ENCODE peak calls at places on chromosomes 12 and 14, in ten cellular contexts. One of them, this sample, is unnamed.
A peak's percentile ranks its signal among the peaks of the same experiment; 100 is the strongest.

GRCh38 chr14:73973497-73973896 is 23.4 kb downstream of the COQ6 start:
- DNase-seq in left ventricle myocardium inferior: no peak
- DNase-seq in T follicular helper cell: no peak
- DNase-seq in pancreas: no peak
- DNase-seq in activated T-cell treated with anti-CD3 and anti-CD28 coated beads, Interleukin-2, amount 50 U/mL, for 1 hour: no peak
- DNase-seq in GM04504: no peak
- DNase-seq in KBM-7: no peak
- DNase-seq in iPS DF 19.7: no peak
- DNase-seq in uterus: no peak
- DNase-seq in stimulated activated CD4-positive, alpha-beta T cell treated with anti-CD3 and anti-CD28 coated beads, Interleukin-4, amount 100 ng/mL, for 48 hours: no peak
- DNase-seq in this sample: no peak

GRCh38 chr14:96634481-96634880 is 132.3 kb downstream of the PAPOLA start:
- DNase-seq in T follicular helper cell: no peak
- DNase-seq in pancreas: no peak
- DNase-seq in stimulated activated CD4-positive, alpha-beta T cell treated with anti-CD3 and anti-CD28 coated beads, Interleukin-4, amount 100 ng/mL, for 48 hours: no peak
- DNase-seq in KBM-7: no peak
- DNase-seq in uterus: no peak
- DNase-seq in left ventricle myocardium inferior: no peak
- DNase-seq in GM04504: no peak
- DNase-seq in iPS DF 19.7: no peak
- DNase-seq in activated T-cell treated with anti-CD3 and anti-CD28 coated beads, Interleukin-2, amount 50 U/mL, for 1 hour: no peak
- DNase-seq in this sample: no peak

GRCh38 chr12:101501410-101502045 is 26.4 kb downstream of the SPIC start:
- DNase-seq in left ventricle myocardium inferior: no peak
- DNase-seq in stimulated activated CD4-positive, alpha-beta T cell treated with anti-CD3 and anti-CD28 coated beads, Interleukin-4, amount 100 ng/mL, for 48 hours: no peak
- DNase-seq in KBM-7: no peak
- DNase-seq in iPS DF 19.7: no peak
- DNase-seq in GM04504: no peak
- DNase-seq in activated T-cell treated with anti-CD3 and anti-CD28 coated beads, Interleukin-2, amount 50 U/mL, for 1 hour: no peak
- DNase-seq in uterus: no peak
- DNase-seq in pancreas: no peak
- DNase-seq in T follicular helper cell: no peak
- DNase-seq in this sample: no peak

GRCh38 chr14:29926701-29927595 is 699 bp downstream of the PRKD1 start:
- DNase-seq in KBM-7: peak; percentile 20
- DNase-seq in GM04504: no peak
- DNase-seq in activated T-cell treated with anti-CD3 and anti-CD28 coated beads, Interleukin-2, amount 50 U/mL, for 1 hour: no peak
- DNase-seq in uterus: peak; percentile 40
- DNase-seq in stimulated activated CD4-positive, alpha-beta T cell treated with anti-CD3 and anti-CD28 coated beads, Interleukin-4, amount 100 ng/mL, for 48 hours: no peak
- DNase-seq in left ventricle myocardium inferior: peak; percentile 49
- DNase-seq in iPS DF 19.7: no peak
- DNase-seq in T follicular helper cell: no peak
- DNase-seq in pancreas: peak; percentile 87
- DNase-seq in this sample: peak; percentile 35

GRCh38 chr12:1351926-1352325 is 242.5 kb downstream of the FBXL14 start:
- DNase-seq in uterus: no peak
- DNase-seq in iPS DF 19.7: no peak
- DNase-seq in stimulated activated CD4-positive, alpha-beta T cell treated with anti-CD3 and anti-CD28 coated beads, Interleukin-4, amount 100 ng/mL, for 48 hours: no peak
- DNase-seq in left ventricle myocardium inferior: no peak
- DNase-seq in GM04504: no peak
- DNase-seq in KBM-7: no peak
- DNase-seq in T follicular helper cell: no peak
- DNase-seq in pancreas: no peak
- DNase-seq in activated T-cell treated with anti-CD3 and anti-CD28 coated beads, Interleukin-2, amount 50 U/mL, for 1 hour: no peak
- DNase-seq in this sample: no peak

GRCh38 chr12:122687091-122687490 is 16.1 kb downstream of the HCAR2 start:
- DNase-seq in iPS DF 19.7: no peak
- DNase-seq in KBM-7: no peak
- DNase-seq in GM04504: no peak
- DNase-seq in uterus: no peak
- DNase-seq in activated T-cell treated with anti-CD3 and anti-CD28 coated beads, Interleukin-2, amount 50 U/mL, for 1 hour: no peak
- DNase-seq in stimulated activated CD4-positive, alpha-beta T cell treated with anti-CD3 and anti-CD28 coated beads, Interleukin-4, amount 100 ng/mL, for 48 hours: no peak
- DNase-seq in pancreas: no peak
- DNase-seq in left ventricle myocardium inferior: no peak
- DNase-seq in T follicular helper cell: no peak
- DNase-seq in this sample: no peak

GRCh38 chr14:95561001-95561412 is 26.2 kb downstream of the GLRX5 start:
- DNase-seq in iPS DF 19.7: peak; percentile 65
- DNase-seq in KBM-7: peak; percentile 88
- DNase-seq in activated T-cell treated with anti-CD3 and anti-CD28 coated beads, Interleukin-2, amount 50 U/mL, for 1 hour: peak; percentile 81
- DNase-seq in pancreas: peak; percentile 96
- DNase-seq in left ventricle myocardium inferior: peak; percentile 78
- DNase-seq in stimulated activated CD4-positive, alpha-beta T cell treated with anti-CD3 and anti-CD28 coated beads, Interleukin-4, amount 100 ng/mL, for 48 hours: peak; percentile 77
- DNase-seq in GM04504: peak; percentile 54
- DNase-seq in uterus: peak; percentile 85
- DNase-seq in T follicular helper cell: peak; percentile 74
- DNase-seq in this sample: peak; percentile 59

GRCh38 chr12:46963977-46964376 is 115.4 kb upstream of the PCED1B start:
- DNase-seq in uterus: no peak
- DNase-seq in KBM-7: no peak
- DNase-seq in T follicular helper cell: no peak
- DNase-seq in activated T-cell treated with anti-CD3 and anti-CD28 coated beads, Interleukin-2, amount 50 U/mL, for 1 hour: no peak
- DNase-seq in iPS DF 19.7: no peak
- DNase-seq in GM04504: no peak
- DNase-seq in pancreas: no peak
- DNase-seq in left ventricle myocardium inferior: no peak
- DNase-seq in stimulated activated CD4-positive, alpha-beta T cell treated with anti-CD3 and anti-CD28 coated beads, Interleukin-4, amount 100 ng/mL, for 48 hours: no peak
- DNase-seq in this sample: no peak

GRCh38 chr14:39383026-39383626 is 49.1 kb downstream of the FBXO33 start:
- DNase-seq in left ventricle myocardium inferior: no peak
- DNase-seq in T follicular helper cell: no peak
- DNase-seq in pancreas: no peak
- DNase-seq in iPS DF 19.7: no peak
- DNase-seq in uterus: no peak
- DNase-seq in stimulated activated CD4-positive, alpha-beta T cell treated with anti-CD3 and anti-CD28 coated beads, Interleukin-4, amount 100 ng/mL, for 48 hours: no peak
- DNase-seq in KBM-7: no peak
- DNase-seq in GM04504: no peak
- DNase-seq in activated T-cell treated with anti-CD3 and anti-CD28 coated beads, Interleukin-2, amount 50 U/mL, for 1 hour: no peak
- DNase-seq in this sample: no peak

GRCh38 chr12:32734952-32735351 is 20.7 kb downstream of the YARS2 start:
- DNase-seq in stimulated activated CD4-positive, alpha-beta T cell treated with anti-CD3 and anti-CD28 coated beads, Interleukin-4, amount 100 ng/mL, for 48 hours: no peak
- DNase-seq in iPS DF 19.7: no peak
- DNase-seq in T follicular helper cell: no peak
- DNase-seq in left ventricle myocardium inferior: no peak
- DNase-seq in pancreas: no peak
- DNase-seq in KBM-7: no peak
- DNase-seq in GM04504: no peak
- DNase-seq in activated T-cell treated with anti-CD3 and anti-CD28 coated beads, Interleukin-2, amount 50 U/mL, for 1 hour: no peak
- DNase-seq in uterus: no peak
- DNase-seq in this sample: no peak

GRCh38 chr14:56339855-56340701 is 221.9 kb downstream of the PELI2 start:
- DNase-seq in KBM-7: peak; percentile 91
- DNase-seq in iPS DF 19.7: peak; percentile 12
- DNase-seq in stimulated activated CD4-positive, alpha-beta T cell treated with anti-CD3 and anti-CD28 coated beads, Interleukin-4, amount 100 ng/mL, for 48 hours: peak; percentile 40
- DNase-seq in T follicular helper cell: peak; percentile 35
- DNase-seq in pancreas: peak; percentile 61
- DNase-seq in GM04504: peak; percentile 93
- DNase-seq in uterus: peak; percentile 69
- DNase-seq in activated T-cell treated with anti-CD3 and anti-CD28 coated beads, Interleukin-2, amount 50 U/mL, for 1 hour: peak; percentile 52
- DNase-seq in left ventricle myocardium inferior: peak; percentile 74
- DNase-seq in this sample: peak; percentile 25

GRCh38 chr14:105388976-105389375 is 9.4 kb upstream of the TEX22 start:
- DNase-seq in left ventricle myocardium inferior: no peak
- DNase-seq in GM04504: no peak
- DNase-seq in KBM-7: no peak
- DNase-seq in pancreas: no peak
- DNase-seq in iPS DF 19.7: no peak
- DNase-seq in uterus: no peak
- DNase-seq in activated T-cell treated with anti-CD3 and anti-CD28 coated beads, Interleukin-2, amount 50 U/mL, for 1 hour: no peak
- DNase-seq in T follicular helper cell: no peak
- DNase-seq in stimulated activated CD4-positive, alpha-beta T cell treated with anti-CD3 and anti-CD28 coated beads, Interleukin-4, amount 100 ng/mL, for 48 hours: no peak
- DNase-seq in this sample: no peak

GRCh38 chr14:100523536-100524025 is 63.6 kb downstream of the BEGAIN start:
- DNase-seq in GM04504: no peak
- DNase-seq in pancreas: no peak
- DNase-seq in T follicular helper cell: no peak
- DNase-seq in KBM-7: no peak
- DNase-seq in activated T-cell treated with anti-CD3 and anti-CD28 coated beads, Interleukin-2, amount 50 U/mL, for 1 hour: peak; percentile 3
- DNase-seq in uterus: no peak
- DNase-seq in left ventricle myocardium inferior: peak; percentile 4
- DNase-seq in iPS DF 19.7: no peak
- DNase-seq in stimulated activated CD4-positive, alpha-beta T cell treated with anti-CD3 and anti-CD28 coated beads, Interleukin-4, amount 100 ng/mL, for 48 hours: no peak
- DNase-seq in this sample: no peak

GRCh38 chr12:2265461-2266167 is 212.8 kb downstream of the CACNA1C start:
- DNase-seq in left ventricle myocardium inferior: no peak
- DNase-seq in GM04504: no peak
- DNase-seq in uterus: no peak
- DNase-seq in pancreas: no peak
- DNase-seq in T follicular helper cell: no peak
- DNase-seq in stimulated activated CD4-positive, alpha-beta T cell treated with anti-CD3 and anti-CD28 coated beads, Interleukin-4, amount 100 ng/mL, for 48 hours: no peak
- DNase-seq in iPS DF 19.7: no peak
- DNase-seq in KBM-7: no peak
- DNase-seq in activated T-cell treated with anti-CD3 and anti-CD28 coated beads, Interleukin-2, amount 50 U/mL, for 1 hour: no peak
- DNase-seq in this sample: no peak

GRCh38 chr12:30839643-30840190 is 85.0 kb upstream of the CAPRIN2 start:
- DNase-seq in KBM-7: no peak
- DNase-seq in iPS DF 19.7: no peak
- DNase-seq in activated T-cell treated with anti-CD3 and anti-CD28 coated beads, Interleukin-2, amount 50 U/mL, for 1 hour: no peak
- DNase-seq in uterus: no peak
- DNase-seq in stimulated activated CD4-positive, alpha-beta T cell treated with anti-CD3 and anti-CD28 coated beads, Interleukin-4, amount 100 ng/mL, for 48 hours: no peak
- DNase-seq in left ventricle myocardium inferior: no peak
- DNase-seq in GM04504: no peak
- DNase-seq in pancreas: no peak
- DNase-seq in T follicular helper cell: no peak
- DNase-seq in this sample: no peak

GRCh38 chr12:1936406-1937320 is 18.2 kb upstream of the CACNA2D4 start:
- DNase-seq in KBM-7: peak; percentile 14
- DNase-seq in pancreas: peak; percentile 90
- DNase-seq in activated T-cell treated with anti-CD3 and anti-CD28 coated beads, Interleukin-2, amount 50 U/mL, for 1 hour: no peak
- DNase-seq in T follicular helper cell: no peak
- DNase-seq in uterus: peak; percentile 60
- DNase-seq in stimulated activated CD4-positive, alpha-beta T cell treated with anti-CD3 and anti-CD28 coated beads, Interleukin-4, amount 100 ng/mL, for 48 hours: no peak
- DNase-seq in iPS DF 19.7: no peak
- DNase-seq in GM04504: no peak
- DNase-seq in left ventricle myocardium inferior: peak; percentile 65
- DNase-seq in this sample: peak; percentile 66

GRCh38 chr14:58082011-58082410 is 70.0 kb downstream of the ARMH4 start:
- DNase-seq in activated T-cell treated with anti-CD3 and anti-CD28 coated beads, Interleukin-2, amount 50 U/mL, for 1 hour: no peak
- DNase-seq in iPS DF 19.7: no peak
- DNase-seq in GM04504: no peak
- DNase-seq in KBM-7: no peak
- DNase-seq in left ventricle myocardium inferior: no peak
- DNase-seq in stimulated activated CD4-positive, alpha-beta T cell treated with anti-CD3 and anti-CD28 coated beads, Interleukin-4, amount 100 ng/mL, for 48 hours: no peak
- DNase-seq in pancreas: no peak
- DNase-seq in T follicular helper cell: no peak
- DNase-seq in uterus: no peak
- DNase-seq in this sample: no peak

GRCh38 chr12:128707488-128707887 is 116.3 kb downstream of the SLC15A4 start:
- DNase-seq in T follicular helper cell: no peak
- DNase-seq in left ventricle myocardium inferior: no peak
- DNase-seq in iPS DF 19.7: no peak
- DNase-seq in KBM-7: no peak
- DNase-seq in pancreas: no peak
- DNase-seq in stimulated activated CD4-positive, alpha-beta T cell treated with anti-CD3 and anti-CD28 coated beads, Interleukin-4, amount 100 ng/mL, for 48 hours: no peak
- DNase-seq in GM04504: no peak
- DNase-seq in activated T-cell treated with anti-CD3 and anti-CD28 coated beads, Interleukin-2, amount 50 U/mL, for 1 hour: no peak
- DNase-seq in uterus: no peak
- DNase-seq in this sample: no peak

GRCh38 chr12:4118017-4118510 is 155.5 kb upstream of the CCND2 start:
- DNase-seq in left ventricle myocardium inferior: peak; percentile 53
- DNase-seq in iPS DF 19.7: no peak
- DNase-seq in pancreas: no peak
- DNase-seq in GM04504: no peak
- DNase-seq in uterus: no peak
- DNase-seq in stimulated activated CD4-positive, alpha-beta T cell treated with anti-CD3 and anti-CD28 coated beads, Interleukin-4, amount 100 ng/mL, for 48 hours: no peak
- DNase-seq in T follicular helper cell: no peak
- DNase-seq in KBM-7: peak; percentile 76
- DNase-seq in activated T-cell treated with anti-CD3 and anti-CD28 coated beads, Interleukin-2, amount 50 U/mL, for 1 hour: no peak
- DNase-seq in this sample: no peak

GRCh38 chr12:49967042-49967776 is 5.5 kb downstream of the AQP5 start:
- DNase-seq in activated T-cell treated with anti-CD3 and anti-CD28 coated beads, Interleukin-2, amount 50 U/mL, for 1 hour: peak; percentile 96
- DNase-seq in stimulated activated CD4-positive, alpha-beta T cell treated with anti-CD3 and anti-CD28 coated beads, Interleukin-4, amount 100 ng/mL, for 48 hours: peak; percentile 90
- DNase-seq in KBM-7: peak; percentile 91
- DNase-seq in T follicular helper cell: peak; percentile 87
- DNase-seq in left ventricle myocardium inferior: peak; percentile 89
- DNase-seq in GM04504: peak; percentile 56
- DNase-seq in pancreas: peak; percentile 99
- DNase-seq in uterus: peak; percentile 78
- DNase-seq in iPS DF 19.7: no peak
- DNase-seq in this sample: peak; percentile 85

GRCh38 chr14:105891631-105892452 is 365.5 kb downstream of the TMEM121 start:
- DNase-seq in left ventricle myocardium inferior: peak; percentile 10
- DNase-seq in KBM-7: no peak
- DNase-seq in stimulated activated CD4-positive, alpha-beta T cell treated with anti-CD3 and anti-CD28 coated beads, Interleukin-4, amount 100 ng/mL, for 48 hours: no peak
- DNase-seq in iPS DF 19.7: no peak
- DNase-seq in activated T-cell treated with anti-CD3 and anti-CD28 coated beads, Interleukin-2, amount 50 U/mL, for 1 hour: peak; percentile 8
- DNase-seq in pancreas: peak; percentile 35
- DNase-seq in GM04504: no peak
- DNase-seq in T follicular helper cell: no peak
- DNase-seq in uterus: peak; percentile 2
- DNase-seq in this sample: no peak

GRCh38 chr12:65156366-65156831 is 13.0 kb upstream of the LEMD3 start:
- DNase-seq in GM04504: no peak
- DNase-seq in iPS DF 19.7: no peak
- DNase-seq in activated T-cell treated with anti-CD3 and anti-CD28 coated beads, Interleukin-2, amount 50 U/mL, for 1 hour: no peak
- DNase-seq in T follicular helper cell: no peak
- DNase-seq in stimulated activated CD4-positive, alpha-beta T cell treated with anti-CD3 and anti-CD28 coated beads, Interleukin-4, amount 100 ng/mL, for 48 hours: no peak
- DNase-seq in left ventricle myocardium inferior: no peak
- DNase-seq in pancreas: no peak
- DNase-seq in KBM-7: peak; percentile 80
- DNase-seq in uterus: no peak
- DNase-seq in this sample: no peak

GRCh38 chr14:92942576-92942975 is 19.6 kb downstream of the CHGA start:
- DNase-seq in left ventricle myocardium inferior: no peak
- DNase-seq in GM04504: no peak
- DNase-seq in stimulated activated CD4-positive, alpha-beta T cell treated with anti-CD3 and anti-CD28 coated beads, Interleukin-4, amount 100 ng/mL, for 48 hours: no peak
- DNase-seq in iPS DF 19.7: no peak
- DNase-seq in KBM-7: no peak
- DNase-seq in uterus: no peak
- DNase-seq in T follicular helper cell: no peak
- DNase-seq in activated T-cell treated with anti-CD3 and anti-CD28 coated beads, Interleukin-2, amount 50 U/mL, for 1 hour: no peak
- DNase-seq in pancreas: no peak
- DNase-seq in this sample: no peak

GRCh38 chr14:75069811-75070145 is 337 bp downstream of the ZC2HC1C start:
- DNase-seq in stimulated activated CD4-positive, alpha-beta T cell treated with anti-CD3 and anti-CD28 coated beads, Interleukin-4, amount 100 ng/mL, for 48 hours: no peak
- DNase-seq in KBM-7: no peak
- DNase-seq in uterus: no peak
- DNase-seq in T follicular helper cell: no peak
- DNase-seq in activated T-cell treated with anti-CD3 and anti-CD28 coated beads, Interleukin-2, amount 50 U/mL, for 1 hour: no peak
- DNase-seq in GM04504: no peak
- DNase-seq in iPS DF 19.7: no peak
- DNase-seq in pancreas: no peak
- DNase-seq in left ventricle myocardium inferior: no peak
- DNase-seq in this sample: no peak

GRCh38 chr12:102093319-102093718 is 26.6 kb downstream of the NUP37 start:
- DNase-seq in stimulated activated CD4-positive, alpha-beta T cell treated with anti-CD3 and anti-CD28 coated beads, Interleukin-4, amount 100 ng/mL, for 48 hours: no peak
- DNase-seq in activated T-cell treated with anti-CD3 and anti-CD28 coated beads, Interleukin-2, amount 50 U/mL, for 1 hour: no peak
- DNase-seq in uterus: no peak
- DNase-seq in GM04504: no peak
- DNase-seq in left ventricle myocardium inferior: no peak
- DNase-seq in pancreas: no peak
- DNase-seq in iPS DF 19.7: no peak
- DNase-seq in T follicular helper cell: no peak
- DNase-seq in KBM-7: no peak
- DNase-seq in this sample: no peak

This sample was measured in anterior cingulate cortex.